ENCODE peak calls at places on chromosomes 3 and 15, in four cellular contexts. Z is K562, O is H1, S is HepG2. A is an unnamed sample.

GRCh38 chr3:127073931-127074820 is 91.3 kb downstream of the PLXNA1 start:
- DNase-seq in Z (no peak), O (no peak), S (no peak), A (no peak)

GRCh38 chr3:133890037-133890436 is 5.6 kb downstream of the RAB6B start:
- DNase-seq in S (no peak), Z (no peak), O (no peak), A (no peak)

GRCh38 chr3:111733154-111733553 is 125.9 kb upstream of the PHLDB2 start:
- DNase-seq in Z (no peak), O (no peak), S (peak; percentile 86), A (no peak)

GRCh38 chr15:68411276-68411675 is 20.7 kb downstream of the ITGA11 start:
- DNase-seq in O (no peak), S (no peak), Z (no peak), A (no peak)

GRCh38 chr3:170753421-170754344 is 116.3 kb downstream of the RPL22L1 start:
- DNase-seq in S (no peak), O (no peak), Z (no peak), A (no peak)

GRCh38 chr15:76678766-76679165 is 226.4 kb downstream of the SCAPER start:
- DNase-seq in O (no peak), Z (no peak), S (no peak), A (no peak)

GRCh38 chr3:16456784-16457415 is 56.6 kb downstream of the RFTN1 start:
- DNase-seq in S (no peak), O (no peak), Z (no peak), A (no peak)

GRCh38 chr15:65069179-65069578 is 1.4 kb upstream of the RASL12 start:
- DNase-seq in S (no peak), Z (no peak), O (no peak), A (no peak)

GRCh38 chr3:51559266-51559907 is 20.9 kb downstream of the RAD54L2 start:
- DNase-seq in Z (no peak), S (no peak), O (no peak), A (no peak)

GRCh38 chr15:43934480-43934879 is 107.7 kb downstream of the WDR76 start:
- DNase-seq in O (no peak), S (no peak), Z (no peak), A (no peak)

GRCh38 chr3:104519068-104519467 is 847.6 kb upstream of the ALCAM start:
- DNase-seq in S (no peak), O (no peak), Z (no peak), A (no peak)

GRCh38 chr3:143601738-143602480 is 246.4 kb downstream of the SLC9A9 start:
- DNase-seq in Z (no peak), S (no peak), O (no peak), A (no peak)

GRCh38 chr3:126008219-126008618 is 39.2 kb downstream of the ROPN1B start:
- DNase-seq in O (no peak), Z (no peak), S (no peak), A (no peak)

GRCh38 chr3:24900202-24900601 is 405.6 kb upstream of the THRB start:
- DNase-seq in Z (no peak), S (no peak), O (no peak), A (no peak)

GRCh38 chr3:106765342-106765741 is 611.9 kb upstream of the CCDC54 start:
- DNase-seq in Z (no peak), O (no peak), S (no peak), A (no peak)

GRCh38 chr3:195241592-195242355 is 29.2 kb downstream of the XXYLT1 start:
- DNase-seq in S (no peak), Z (no peak), O (no peak), A (no peak)

GRCh38 chr3:132228923-132229322 is 88.3 kb upstream of the ACP3 start:
- DNase-seq in O (no peak), S (no peak), Z (no peak), A (no peak)

GRCh38 chr3:174023445-174023844 is 625.9 kb downstream of the NLGN1 start:
- DNase-seq in Z (no peak), S (no peak), O (no peak), A (no peak)

GRCh38 chr15:79474252-79474651 is 42.1 kb downstream of the MINAR1 start:
- DNase-seq in Z (no peak), O (no peak), S (no peak), A (no peak)
- TF ChIP-seq POLR2AphosphoS5 in Z (no peak), O (no peak), S (no peak), A (no peak)

GRCh38 chr15:78129098-78130011 is 1.9 kb downstream of the CIB2 start:
- DNase-seq in Z (no peak), O (no peak), S (no peak), A (no peak)

GRCh38 chr15:78130012-78130353 is 1.3 kb downstream of the CIB2 start:
- DNase-seq in S (no peak), O (no peak), Z (no peak), A (no peak)

GRCh38 chr15:78133801-78134200 is 2.6 kb upstream of the CIB2 start:
- DNase-seq in O (no peak), Z (no peak), S (no peak), A (no peak)

GRCh38 chr15:78130466-78131294 is 565 bp downstream of the CIB2 start:
- DNase-seq in Z (peak; percentile 55), S (no peak), O (no peak), A (peak; percentile 76)

DNA sequence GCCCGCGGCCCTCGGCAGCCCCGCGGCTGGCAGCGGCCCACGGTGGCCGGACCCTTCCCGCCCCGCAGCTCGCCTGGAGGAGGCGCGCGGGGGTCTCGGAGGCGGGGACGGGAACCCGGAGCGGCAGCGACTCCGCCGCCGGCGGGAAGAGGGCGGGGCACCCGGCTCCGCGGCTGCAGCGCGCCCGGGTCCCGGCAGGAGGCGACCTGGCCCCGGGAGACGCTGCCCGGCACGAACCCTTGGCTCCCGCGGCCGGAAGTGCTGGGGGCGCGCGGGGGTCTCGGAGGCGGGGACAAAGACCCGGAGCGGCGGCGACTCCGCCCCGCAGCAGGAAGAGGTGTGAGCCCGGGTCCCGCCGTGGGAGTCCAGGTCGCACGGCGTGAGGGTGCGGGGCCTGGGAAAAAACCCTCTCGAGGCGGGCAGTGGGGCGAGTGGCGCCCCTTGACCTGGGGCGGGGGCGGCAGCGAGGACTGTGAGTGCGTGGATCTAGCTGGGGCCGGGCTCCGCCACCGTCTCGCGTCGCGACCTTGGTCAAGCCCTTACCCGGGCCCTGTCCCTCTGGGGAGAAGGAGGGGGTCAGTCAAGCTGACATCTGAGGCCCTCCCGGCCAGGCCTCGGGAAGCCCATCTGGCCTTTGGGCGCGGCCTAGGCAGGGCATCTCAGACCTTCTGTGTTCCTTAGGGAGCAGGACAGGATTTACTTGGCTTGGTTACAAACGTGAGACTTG is at the start of gene CIB2:
- DNase-seq in S (peak; percentile 43), Z (peak; percentile 95), O (no peak), A (peak; percentile 96)
- TF ChIP-seq POLR2A in S (no peak), Z (peak; percentile 83), O (no peak), A (no peak)

GRCh38 chr3:193031909-193032308 is 114.3 kb upstream of the MB21D2 start:
- DNase-seq in O (no peak), Z (no peak), S (no peak), A (no peak)

GRCh38 chr3:193033381-193033780 is 115.7 kb upstream of the MB21D2 start:
- DNase-seq in Z (no peak), S (no peak), O (no peak), A (no peak)

GRCh38 chr3:193028283-193028682 is 110.6 kb upstream of the MB21D2 start:
- DNase-seq in S (no peak), Z (no peak), O (no peak), A (no peak)

GRCh38 chr3:193030276-193030675 is 112.6 kb upstream of the MB21D2 start:
- DNase-seq in S (no peak), O (no peak), Z (no peak), A (no peak)

DNA sequence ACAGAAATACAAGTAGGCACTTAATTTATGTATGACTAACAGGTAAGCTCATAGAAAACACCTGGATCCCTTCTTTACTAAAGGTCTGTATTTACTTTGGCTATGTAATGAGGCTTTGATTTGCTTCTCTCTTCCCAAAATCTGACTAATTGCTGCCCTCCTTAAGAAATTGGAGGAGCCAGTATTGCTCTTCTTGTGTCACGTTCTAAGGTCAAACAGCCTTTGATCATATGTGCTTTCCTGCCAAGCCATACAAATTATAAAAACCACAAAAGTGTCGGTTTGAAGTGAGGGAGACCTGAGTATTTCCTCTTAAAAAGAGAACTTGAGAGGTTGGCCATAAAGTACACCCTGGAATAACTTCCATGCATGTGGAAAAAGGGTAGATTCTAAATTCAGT is 112.1 kb upstream of the MB21D2 start:
- DNase-seq in S (no peak), O (no peak), Z (no peak), A (no peak)
- TF ChIP-seq TAF1 in S (no peak), O (no peak), Z (no peak), A (no peak)

GRCh38 chr3:14761121-14761672 is 57.6 kb upstream of the FGD5 start:
- DNase-seq in S (no peak), O (no peak), Z (no peak), A (no peak)
- TF ChIP-seq POLR2AphosphoS5 in S (no peak), O (no peak), Z (peak; percentile 27), A (no peak)

GRCh38 chr3:196641278-196642058 is 2.0 kb downstream of the NRROS start:
- DNase-seq in O (no peak), Z (no peak), S (no peak), A (no peak)
- TF ChIP-seq POLR2A in O (no peak), Z (no peak), S (no peak), A (peak; percentile 72)